ENCODE peak calls at places on chromosomes 3 and 15, in four cellular contexts. One of them, this sample, is unnamed.

GRCh38 chr3:43879166-43879565 is 188.4 kb downstream of the ABHD5 start:
- DNase-seq in PC-3: peak; percentile 66
- DNase-seq in astrocyte: no peak
- DNase-seq in cardiac muscle cell: peak; percentile 57
- DNase-seq in this sample: peak; percentile 59

GRCh38 chr15:73010154-73011152 is 41.8 kb upstream of the NEO1 start:
- DNase-seq in PC-3: no peak
- DNase-seq in astrocyte: no peak
- DNase-seq in cardiac muscle cell: no peak
- DNase-seq in this sample: peak; percentile 83

GRCh38 chr3:111465081-111465670 is 76.8 kb upstream of the CD96 start:
- DNase-seq in PC-3: no peak
- DNase-seq in astrocyte: no peak
- DNase-seq in cardiac muscle cell: no peak
- DNase-seq in this sample: no peak

GRCh38 chr15:95086543-95087252 is 855.3 kb downstream of the MCTP2 start:
- DNase-seq in PC-3: no peak
- DNase-seq in astrocyte: peak; percentile 73
- DNase-seq in cardiac muscle cell: no peak
- DNase-seq in this sample: peak; percentile 62

GRCh38 chr3:87128006-87128405 is 99.1 kb upstream of the CHMP2B start:
- DNase-seq in PC-3: peak; percentile 68
- DNase-seq in astrocyte: no peak
- DNase-seq in cardiac muscle cell: no peak
- DNase-seq in this sample: peak; percentile 6

GRCh38 chr3:89527736-89528335 is 420.4 kb downstream of the EPHA3 start:
- DNase-seq in PC-3: no peak
- DNase-seq in astrocyte: peak; percentile 4
- DNase-seq in cardiac muscle cell: no peak
- DNase-seq in this sample: no peak

GRCh38 chr15:100083572-100083971 is 258.2 kb downstream of the ADAMTS17 start:
- DNase-seq in PC-3: no peak
- DNase-seq in astrocyte: no peak
- DNase-seq in cardiac muscle cell: no peak
- DNase-seq in this sample: no peak

GRCh38 chr3:1172642-1173041 is 79.8 kb downstream of the CNTN6 start:
- DNase-seq in PC-3: no peak
- DNase-seq in astrocyte: no peak
- DNase-seq in cardiac muscle cell: peak; percentile 7
- DNase-seq in this sample: no peak

GRCh38 chr3:45509038-45509767 is 85.3 kb upstream of the LIMD1 start:
- DNase-seq in PC-3: peak; percentile 79
- DNase-seq in astrocyte: peak; percentile 99
- DNase-seq in cardiac muscle cell: no peak
- DNase-seq in this sample: peak; percentile 93

GRCh38 chr15:93056836-93057235 is 32.2 kb downstream of the RGMA start:
- DNase-seq in PC-3: no peak
- DNase-seq in astrocyte: no peak
- DNase-seq in cardiac muscle cell: no peak
- DNase-seq in this sample: no peak

GRCh38 chr15:29090617-29091466 is 178.8 kb downstream of the NSMCE3 start:
- DNase-seq in PC-3: peak; percentile 41
- DNase-seq in astrocyte: no peak
- DNase-seq in cardiac muscle cell: peak; percentile 42
- DNase-seq in this sample: no peak

GRCh38 chr3:134601539-134602439 is 49.0 kb downstream of the KY start:
- DNase-seq in PC-3: no peak
- DNase-seq in astrocyte: peak; percentile 24
- DNase-seq in cardiac muscle cell: peak; percentile 76
- DNase-seq in this sample: no peak

GRCh38 chr15:39177561-39177960 is 403.3 kb upstream of the THBS1 start:
- DNase-seq in PC-3: peak; percentile 86
- DNase-seq in astrocyte: no peak
- DNase-seq in cardiac muscle cell: no peak
- DNase-seq in this sample: peak; percentile 100

GRCh38 chr15:39171944-39172368 is 408.9 kb upstream of the THBS1 start:
- DNase-seq in PC-3: peak; percentile 98
- DNase-seq in astrocyte: peak; percentile 97
- DNase-seq in cardiac muscle cell: peak; percentile 87
- DNase-seq in this sample: peak; percentile 98

GRCh38 chr15:39174332-39174731 is 406.5 kb upstream of the THBS1 start:
- DNase-seq in PC-3: no peak
- DNase-seq in astrocyte: no peak
- DNase-seq in cardiac muscle cell: no peak
- DNase-seq in this sample: no peak

GRCh38 chr15:39173426-39173825 is 407.5 kb upstream of the THBS1 start:
- DNase-seq in PC-3: no peak
- DNase-seq in astrocyte: no peak
- DNase-seq in cardiac muscle cell: no peak
- DNase-seq in this sample: no peak

GRCh38 chr15:39172380-39173281 is 408.2 kb upstream of the THBS1 start:
- DNase-seq in PC-3: no peak
- DNase-seq in astrocyte: peak; percentile 82
- DNase-seq in cardiac muscle cell: peak; percentile 19
- DNase-seq in this sample: peak; percentile 34
- H3K4me3 ChIP-seq in PC-3: no peak overlapping the region
- H3K4me3 ChIP-seq in astrocyte: peak overlapping the region; percentile 55
- H3K4me3 ChIP-seq in cardiac muscle cell: no peak overlapping the region
- H3K4me3 ChIP-seq in this sample: no peak overlapping the region

DNA sequence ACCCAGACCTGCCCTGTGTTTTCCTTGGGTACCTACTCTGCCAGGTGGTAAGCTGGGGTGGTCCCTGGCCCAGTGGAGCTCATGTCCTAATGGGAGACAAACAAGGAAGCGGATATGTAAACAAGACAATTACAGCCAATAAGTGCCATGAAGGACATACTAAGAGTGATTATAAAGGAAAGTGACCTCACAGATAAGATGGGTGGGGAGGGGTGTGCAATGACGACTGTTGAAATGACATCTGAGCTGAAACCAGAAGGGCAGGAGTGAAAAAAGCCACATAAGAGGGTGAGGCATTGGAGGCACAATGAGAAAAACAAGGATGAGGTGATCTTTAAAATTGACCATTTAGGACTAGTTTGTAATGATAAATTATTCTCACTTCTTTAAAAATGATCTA is 336.2 kb upstream of the IL12A start:
- DNase-seq in PC-3: no peak
- DNase-seq in astrocyte: no peak
- DNase-seq in cardiac muscle cell: no peak
- DNase-seq in this sample: no peak
- H3K27me3 ChIP-seq in PC-3: no peaks in the 10 kb centered on the region
- H3K27me3 ChIP-seq in astrocyte: no peaks in the 10 kb centered on the region
- H3K27me3 ChIP-seq in cardiac muscle cell: no peaks in the 10 kb centered on the region
- H3K27me3 ChIP-seq in this sample: no peaks in the 10 kb centered on the region

GRCh38 chr3:71887256-71887655 is 102.3 kb upstream of the PROK2 start:
- DNase-seq in PC-3: no peak
- DNase-seq in astrocyte: no peak
- DNase-seq in cardiac muscle cell: no peak
- DNase-seq in this sample: no peak
- TF ChIP-seq CTCF in PC-3: no peak
- TF ChIP-seq CTCF in astrocyte: no peak
- TF ChIP-seq CTCF in cardiac muscle cell: no peak
- TF ChIP-seq CTCF in this sample: no peak

GRCh38 chr3:125140011-125140813 is 72.3 kb downstream of the SLC12A8 start:
- DNase-seq in PC-3: no peak
- DNase-seq in astrocyte: peak; percentile 86
- DNase-seq in cardiac muscle cell: no peak
- DNase-seq in this sample: peak; percentile 89

GRCh38 chr3:125137432-125138033 is 75.0 kb downstream of the SLC12A8 start:
- DNase-seq in PC-3: peak; percentile 22
- DNase-seq in astrocyte: peak; percentile 88
- DNase-seq in cardiac muscle cell: no peak
- DNase-seq in this sample: peak; percentile 44

GRCh38 chr3:125136966-125137365 is 75.6 kb downstream of the SLC12A8 start:
- DNase-seq in PC-3: no peak
- DNase-seq in astrocyte: no peak
- DNase-seq in cardiac muscle cell: no peak
- DNase-seq in this sample: no peak

GRCh38 chr3:125140817-125141595 is 71.5 kb downstream of the SLC12A8 start:
- DNase-seq in PC-3: no peak
- DNase-seq in astrocyte: no peak
- DNase-seq in cardiac muscle cell: no peak
- DNase-seq in this sample: no peak

GRCh38 chr3:125139386-125139785 is 73.2 kb downstream of the SLC12A8 start:
- DNase-seq in PC-3: no peak
- DNase-seq in astrocyte: no peak
- DNase-seq in cardiac muscle cell: no peak
- DNase-seq in this sample: no peak
- H3K4me3 ChIP-seq in PC-3: no peak overlapping the region
- H3K4me3 ChIP-seq in astrocyte: no peak overlapping the region
- H3K4me3 ChIP-seq in cardiac muscle cell: no peak overlapping the region
- H3K4me3 ChIP-seq in this sample: no peak overlapping the region

GRCh38 chr15:60005352-60006202 is 1.5 kb downstream of the FOXB1 start:
- DNase-seq in PC-3: no peak
- DNase-seq in astrocyte: no peak
- DNase-seq in cardiac muscle cell: no peak
- DNase-seq in this sample: no peak
- H3K27me3 ChIP-seq in PC-3: peaks cover 67% of the 10 kb centered on the region
- H3K27me3 ChIP-seq in astrocyte: peaks cover 99% of the 10 kb centered on the region
- H3K27me3 ChIP-seq in cardiac muscle cell: peaks cover 100% of the 10 kb centered on the region
- H3K27me3 ChIP-seq in this sample: peaks cover 79% of the 10 kb centered on the region